ENCODE peak calls at places on chromosome X, in five cellular contexts. A is EL, D is fibroblast of the aortic adventitia, O is fibroblast of the conjunctiva, P is iPS-NIHi11. X is an unnamed sample.

GRCh38 chrX:2320580-2321327 is 180.0 kb downstream of the DHRSX start:
- DNase-seq in O (peak), D (peak), P (no peak), A (no peak), X (no peak)

GRCh38 chrX:41621236-41621651 is 67.5 kb upstream of the GPR34 start:
- DNase-seq in A (peak), O (no peak), P (peak), D (peak), X (no peak)

GRCh38 chrX:47648376-47648775 is 2.0 kb downstream of the ELK1 start:
- DNase-seq in O (no peak), A (peak), P (no peak), D (no peak), X (no peak)

GRCh38 chrX:111511477-111511876 is at the start of gene SERTM2:
- DNase-seq in A (no peak), P (peak), O (no peak), D (peak), X (no peak)

GRCh38 chrX:134801267-134801666 is 143.0 kb upstream of the PLAC1 start:
- DNase-seq in O (no peak), D (no peak), P (no peak), A (peak), X (peak)

GRCh38 chrX:1239681-1240142 is 27.3 kb upstream of the CRLF2 start:
- DNase-seq in P (no peak), A (no peak), D (no peak), O (no peak), X (no peak)

GRCh38 chrX:40651620-40652223 is 4.4 kb upstream of the CXorf38 start:
- DNase-seq in P (peak), D (peak), A (peak), O (peak), X (peak)

GRCh38 chrX:53882331-53882730 is 161.9 kb downstream of the PHF8 start:
- DNase-seq in A (peak), D (peak), P (no peak), O (no peak), X (no peak)

GRCh38 chrX:110026099-110026844 is 23.4 kb downstream of the TMEM164 start:
- DNase-seq in A (no peak), O (no peak), D (peak), P (no peak), X (no peak)

GRCh38 chrX:154548028-154548316 is 552 bp downstream of the IKBKG start:
- DNase-seq in P (no peak), A (no peak), D (peak), O (no peak), X (no peak)

GRCh38 chrX:153638436-153639176 is 8.4 kb upstream of the DUSP9 start:
- DNase-seq in D (no peak), P (no peak), O (no peak), A (no peak), X (no peak)

GRCh38 chrX:45788315-45788714 is 587.6 kb upstream of the DIPK2B start:
- DNase-seq in A (no peak), P (no peak), O (no peak), D (peak), X (no peak)

GRCh38 chrX:136251042-136251991 is at the start of gene MAP7D3:
- DNase-seq in D (no peak), P (peak), A (peak), O (no peak), X (no peak)

GRCh38 chrX:23422912-23423311 is 88.3 kb downstream of the PTCHD1 start:
- DNase-seq in P (no peak), D (no peak), O (no peak), A (no peak), X (no peak)

X was measured in NCI-H345.